ENCODE peak calls at places on chromosomes 12 and 14, in ten cellular contexts. One of them, this sample, is unnamed. For H3K27me3, the result is how much of the 10 kb centered on the place peaks cover.

GRCh38 chr14:68248481-68249255 is 429.1 kb downstream of the RAD51B start:
- DNase-seq in Caco-2: peak
- DNase-seq in pancreas: no peak
- DNase-seq in ovary: peak
- DNase-seq in lung: no peak
- DNase-seq in tibial nerve: no peak
- DNase-seq in tibial artery: no peak
- DNase-seq in AG04450: no peak
- DNase-seq in fibroblast of lung: peak
- DNase-seq in Panc1: no peak
- DNase-seq in this sample: peak

GRCh38 chr12:112928978-112929377 is 9.3 kb upstream of the OAS3 start:
- DNase-seq in Caco-2: no peak
- DNase-seq in pancreas: no peak
- DNase-seq in ovary: no peak
- DNase-seq in lung: no peak
- DNase-seq in tibial nerve: no peak
- DNase-seq in tibial artery: no peak
- DNase-seq in AG04450: no peak
- DNase-seq in fibroblast of lung: no peak
- DNase-seq in Panc1: no peak
- DNase-seq in this sample: no peak

GRCh38 chr12:125210104-125210755 is 145.0 kb downstream of the AACS start:
- DNase-seq in Caco-2: no peak
- DNase-seq in pancreas: no peak
- DNase-seq in ovary: no peak
- DNase-seq in lung: no peak
- DNase-seq in tibial nerve: no peak
- DNase-seq in tibial artery: no peak
- DNase-seq in AG04450: no peak
- DNase-seq in fibroblast of lung: no peak
- DNase-seq in Panc1: no peak
- DNase-seq in this sample: no peak

GRCh38 chr12:49296836-49297694 is 2.1 kb downstream of the PRPH start:
- DNase-seq in Caco-2: peak
- DNase-seq in pancreas: peak
- DNase-seq in ovary: no peak
- DNase-seq in lung: peak
- DNase-seq in tibial nerve: no peak
- DNase-seq in tibial artery: no peak
- DNase-seq in AG04450: no peak
- DNase-seq in fibroblast of lung: no peak
- DNase-seq in Panc1: no peak
- DNase-seq in this sample: peak

GRCh38 chr14:64779472-64779871 is 75.2 kb downstream of the PLEKHG3 start:
- DNase-seq in Caco-2: no peak
- DNase-seq in pancreas: peak
- DNase-seq in ovary: no peak
- DNase-seq in lung: no peak
- DNase-seq in tibial nerve: no peak
- DNase-seq in tibial artery: no peak
- DNase-seq in AG04450: no peak
- DNase-seq in fibroblast of lung: no peak
- DNase-seq in Panc1: no peak
- DNase-seq in this sample: no peak

GRCh38 chr14:69699743-69700309 is 67.1 kb upstream of the SRSF5 start:
- DNase-seq in Caco-2: no peak
- DNase-seq in pancreas: peak
- DNase-seq in ovary: no peak
- DNase-seq in lung: no peak
- DNase-seq in tibial nerve: no peak
- DNase-seq in tibial artery: no peak
- DNase-seq in AG04450: no peak
- DNase-seq in fibroblast of lung: no peak
- DNase-seq in Panc1: no peak
- DNase-seq in this sample: no peak

GRCh38 chr12:40697566-40698257 is 5.5 kb downstream of the CNTN1 start:
- DNase-seq in Caco-2: no peak
- DNase-seq in pancreas: no peak
- DNase-seq in ovary: no peak
- DNase-seq in lung: no peak
- DNase-seq in tibial nerve: no peak
- DNase-seq in tibial artery: no peak
- DNase-seq in AG04450: no peak
- DNase-seq in fibroblast of lung: no peak
- DNase-seq in Panc1: no peak
- DNase-seq in this sample: no peak

GRCh38 chr14:65881642-65882041 is 469.1 kb downstream of the FUT8 start:
- DNase-seq in Caco-2: no peak
- DNase-seq in pancreas: no peak
- DNase-seq in ovary: no peak
- DNase-seq in lung: no peak
- DNase-seq in tibial nerve: no peak
- DNase-seq in tibial artery: no peak
- DNase-seq in AG04450: no peak
- DNase-seq in fibroblast of lung: no peak
- DNase-seq in Panc1: no peak
- DNase-seq in this sample: no peak

GRCh38 chr12:88242161-88242925 is 100.2 kb downstream of the TMTC3 start:
- DNase-seq in Caco-2: no peak
- DNase-seq in pancreas: no peak
- DNase-seq in ovary: no peak
- DNase-seq in lung: no peak
- DNase-seq in tibial nerve: no peak
- DNase-seq in tibial artery: peak
- DNase-seq in AG04450: peak
- DNase-seq in fibroblast of lung: peak
- DNase-seq in Panc1: peak
- DNase-seq in this sample: no peak

GRCh38 chr12:75656650-75657049 is 145.2 kb upstream of the KRR1 start:
- DNase-seq in Caco-2: no peak
- DNase-seq in pancreas: no peak
- DNase-seq in ovary: no peak
- DNase-seq in lung: no peak
- DNase-seq in tibial nerve: no peak
- DNase-seq in tibial artery: no peak
- DNase-seq in AG04450: peak
- DNase-seq in fibroblast of lung: peak
- DNase-seq in Panc1: no peak
- DNase-seq in this sample: no peak

GRCh38 chr12:111405856-111406473 is at the start of gene SH2B3:
- DNase-seq in Caco-2: no peak
- DNase-seq in pancreas: peak
- DNase-seq in ovary: peak
- DNase-seq in lung: no peak
- DNase-seq in tibial nerve: no peak
- DNase-seq in tibial artery: no peak
- DNase-seq in AG04450: no peak
- DNase-seq in fibroblast of lung: peak
- DNase-seq in Panc1: no peak
- DNase-seq in this sample: no peak

GRCh38 chr12:71791473-71792150 is 36.9 kb downstream of the RAB21 start:
- DNase-seq in Caco-2: no peak
- DNase-seq in pancreas: no peak
- DNase-seq in ovary: no peak
- DNase-seq in lung: no peak
- DNase-seq in tibial nerve: no peak
- DNase-seq in tibial artery: no peak
- DNase-seq in AG04450: no peak
- DNase-seq in fibroblast of lung: no peak
- DNase-seq in Panc1: no peak
- DNase-seq in this sample: no peak

GRCh38 chr12:29562167-29562776 is 64.8 kb upstream of the OVCH1 start:
- DNase-seq in Caco-2: no peak
- DNase-seq in pancreas: no peak
- DNase-seq in ovary: peak
- DNase-seq in lung: no peak
- DNase-seq in tibial nerve: no peak
- DNase-seq in tibial artery: peak
- DNase-seq in AG04450: no peak
- DNase-seq in fibroblast of lung: peak
- DNase-seq in Panc1: no peak
- DNase-seq in this sample: no peak

DNA sequence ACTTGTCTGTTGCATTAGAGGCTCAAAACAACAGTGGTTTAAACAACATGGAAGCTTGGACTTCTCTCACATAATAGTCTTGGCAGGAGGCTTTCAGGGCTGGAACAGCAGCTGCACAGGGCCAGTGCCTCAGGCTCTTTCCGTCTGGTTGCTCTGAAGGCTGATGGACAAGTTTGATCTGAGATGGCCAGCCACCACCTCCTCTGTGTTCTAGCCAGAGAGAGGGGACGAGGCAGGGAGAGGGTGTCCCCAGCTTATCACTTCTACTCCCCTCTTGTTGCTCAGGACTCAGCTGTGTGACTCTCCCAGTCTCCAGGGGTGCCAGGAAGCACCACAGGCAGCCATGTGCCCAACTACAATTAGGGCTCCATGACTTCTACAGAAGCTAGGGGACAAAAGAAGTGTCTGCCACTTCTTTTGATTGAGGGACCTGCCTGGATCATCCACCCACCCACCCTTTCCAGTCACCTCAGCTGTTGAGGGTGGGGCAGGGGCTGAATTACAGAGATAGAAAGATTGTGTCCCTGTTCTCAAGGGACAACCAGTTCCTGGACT is 46.6 kb downstream of the SMIM41 start:
- DNase-seq in Caco-2: no peak
- DNase-seq in pancreas: no peak
- DNase-seq in ovary: no peak
- DNase-seq in lung: no peak
- DNase-seq in tibial nerve: no peak
- DNase-seq in tibial artery: no peak
- DNase-seq in AG04450: no peak
- DNase-seq in fibroblast of lung: no peak
- DNase-seq in Panc1: no peak
- DNase-seq in this sample: no peak
- TF ChIP-seq CTCF in Caco-2: no peak
- TF ChIP-seq CTCF in pancreas: no peak
- TF ChIP-seq CTCF in ovary: no peak
- TF ChIP-seq CTCF in lung: no peak
- TF ChIP-seq CTCF in tibial nerve: no peak
- TF ChIP-seq CTCF in tibial artery: no peak
- TF ChIP-seq CTCF in AG04450: no peak
- TF ChIP-seq CTCF in fibroblast of lung: no peak
- TF ChIP-seq CTCF in Panc1: no peak
- TF ChIP-seq CTCF in this sample: no peak

DNA sequence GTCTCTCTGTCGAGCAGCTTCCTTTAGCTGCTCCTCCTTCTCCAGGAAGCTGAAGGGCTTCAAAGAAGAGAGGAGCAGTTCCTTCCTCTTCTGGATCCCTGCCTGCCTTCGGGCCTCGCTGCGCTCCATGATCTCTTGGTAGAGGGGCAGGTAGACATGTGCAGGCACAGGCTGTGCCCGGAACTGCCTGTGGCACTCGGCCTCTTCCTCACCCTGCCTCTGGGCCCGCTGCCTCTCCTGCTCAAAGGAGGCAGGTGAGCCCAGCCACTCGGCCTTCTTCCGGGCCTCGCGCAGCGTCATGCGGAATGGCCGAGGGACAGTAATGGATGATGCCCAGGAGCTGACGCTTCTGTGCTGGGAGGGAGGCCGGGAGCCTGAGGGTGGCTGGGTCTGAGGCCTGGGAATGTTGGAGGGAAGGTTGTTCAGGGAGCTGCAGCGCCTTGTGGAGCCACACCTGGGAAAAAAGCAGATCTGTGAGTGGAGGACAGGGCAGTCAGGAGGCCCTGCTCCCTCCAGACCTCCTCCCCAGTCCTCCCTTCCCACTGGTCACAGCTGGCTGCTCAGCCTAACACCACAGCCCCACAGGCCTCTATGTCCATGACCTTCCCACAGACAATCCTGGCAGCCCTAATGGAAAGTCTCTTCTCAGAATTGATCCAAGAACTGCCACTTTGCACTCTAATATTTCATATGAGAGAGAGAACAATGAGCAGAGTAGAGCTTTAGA is 5.3 kb downstream of the FAM161B start:
- DNase-seq in Caco-2: peak
- DNase-seq in pancreas: peak
- DNase-seq in ovary: no peak
- DNase-seq in lung: no peak
- DNase-seq in tibial nerve: no peak
- DNase-seq in tibial artery: no peak
- DNase-seq in AG04450: no peak
- DNase-seq in fibroblast of lung: no peak
- DNase-seq in Panc1: no peak
- DNase-seq in this sample: no peak
- H3K4me3 ChIP-seq in Caco-2: no peak
- H3K4me3 ChIP-seq in pancreas: no peak
- H3K4me3 ChIP-seq in ovary: no peak
- H3K4me3 ChIP-seq in lung: no peak
- H3K4me3 ChIP-seq in tibial nerve: no peak
- H3K4me3 ChIP-seq in tibial artery: no peak
- H3K4me3 ChIP-seq in AG04450: no peak
- H3K4me3 ChIP-seq in fibroblast of lung: no peak
- H3K4me3 ChIP-seq in Panc1: no peak
- H3K4me3 ChIP-seq in this sample: no peak

DNA sequence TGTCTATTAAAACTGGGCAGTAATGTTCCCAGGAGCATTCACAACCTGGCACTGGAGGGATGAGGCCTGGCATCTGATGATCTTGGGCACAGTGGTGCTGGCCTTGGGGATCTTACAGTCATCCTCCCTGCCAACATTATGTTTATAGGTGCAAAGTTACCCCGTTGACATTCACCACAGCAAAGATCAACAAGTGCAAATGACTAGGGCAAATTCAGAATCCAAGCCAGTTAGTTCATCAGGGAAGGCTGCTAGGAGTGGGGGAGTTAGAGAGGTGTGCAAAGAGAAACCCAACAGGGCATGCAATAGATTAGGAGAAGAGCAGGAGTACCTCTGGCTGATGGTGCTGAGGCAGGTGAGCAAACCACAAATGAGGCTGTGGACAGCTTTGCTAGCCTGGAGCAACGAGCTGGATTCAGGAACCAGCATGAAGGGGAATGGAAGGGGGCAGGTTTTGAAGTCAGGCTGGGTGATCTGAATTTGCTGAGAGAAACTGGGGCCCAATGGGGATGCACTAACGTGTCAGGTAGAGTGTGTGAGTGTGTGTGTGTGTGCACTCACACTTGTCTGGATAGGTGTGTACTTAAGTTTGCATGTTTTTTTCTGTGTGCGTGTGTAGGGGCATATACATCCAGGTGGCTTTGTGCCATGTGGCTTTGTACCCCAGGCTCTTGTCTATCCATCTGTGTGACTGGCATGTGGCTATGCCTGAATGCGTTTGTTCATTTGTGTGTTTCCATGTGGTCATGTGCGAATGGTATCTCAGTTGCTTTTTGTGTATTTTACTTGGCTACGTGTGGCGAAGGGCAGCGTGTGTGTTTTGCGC is 1.6 kb downstream of the CISTR start:
- DNase-seq in Caco-2: no peak
- DNase-seq in pancreas: no peak
- DNase-seq in ovary: no peak
- DNase-seq in lung: no peak
- DNase-seq in tibial nerve: no peak
- DNase-seq in tibial artery: no peak
- DNase-seq in AG04450: no peak
- DNase-seq in fibroblast of lung: no peak
- DNase-seq in Panc1: no peak
- DNase-seq in this sample: no peak
- H3K27me3 ChIP-seq in Caco-2: under half
- H3K27me3 ChIP-seq in pancreas: under half
- H3K27me3 ChIP-seq in ovary: under half
- H3K27me3 ChIP-seq in lung: under half
- H3K27me3 ChIP-seq in tibial nerve: half or more
- H3K27me3 ChIP-seq in tibial artery: under half
- H3K27me3 ChIP-seq in AG04450: half or more
- H3K27me3 ChIP-seq in fibroblast of lung: half or more
- H3K27me3 ChIP-seq in Panc1: under half
- H3K27me3 ChIP-seq in this sample: under half

GRCh38 chr14:61369097-61369496 is 47.7 kb downstream of the PRKCH start:
- DNase-seq in Caco-2: no peak
- DNase-seq in pancreas: no peak
- DNase-seq in ovary: no peak
- DNase-seq in lung: no peak
- DNase-seq in tibial nerve: no peak
- DNase-seq in tibial artery: no peak
- DNase-seq in AG04450: no peak
- DNase-seq in fibroblast of lung: no peak
- DNase-seq in Panc1: no peak
- DNase-seq in this sample: no peak
- TF ChIP-seq CTCF in Caco-2: no peak
- TF ChIP-seq CTCF in pancreas: no peak
- TF ChIP-seq CTCF in ovary: no peak
- TF ChIP-seq CTCF in lung: no peak
- TF ChIP-seq CTCF in tibial nerve: no peak
- TF ChIP-seq CTCF in tibial artery: no peak
- TF ChIP-seq CTCF in AG04450: no peak
- TF ChIP-seq CTCF in fibroblast of lung: no peak
- TF ChIP-seq CTCF in Panc1: no peak
- TF ChIP-seq CTCF in this sample: no peak

This sample was measured in GM06990.